ENCODE peak calls at places on chromosomes 7 and 10, in ten cellular contexts. Y is Panc1, C is gastrocnemius medialis, P is psoas muscle, N is ovary, U is left ventricle myocardium inferior, V is hepatocyte, D is OCI-LY7, X is AG04449, Z is cardiac fibroblast. O is an unnamed sample.

GRCh38 chr7:55912748-55913158 is 25.5 kb downstream of the ZNF713 start:
- DNase-seq in Y (no peak), C (no peak), P (no peak), N (no peak), U (no peak), V (no peak), D (no peak), X (no peak), Z (no peak), O (no peak)

GRCh38 chr10:126704637-126705036 is 34.1 kb upstream of the C10orf90 start:
- DNase-seq in Y (no peak), C (no peak), P (no peak), N (no peak), U (no peak), V (no peak), D (no peak), X (no peak), Z (no peak), O (no peak)

GRCh38 chr10:110326351-110327032 is 21.8 kb upstream of the SMNDC1 start:
- DNase-seq in Y (no peak), C (no peak), P (no peak), N (no peak), U (no peak), V (no peak), D (no peak), X (peak), Z (peak), O (peak)

GRCh38 chr7:149598721-149599308 is 101.2 kb upstream of the ZNF746 start:
- DNase-seq in Y (peak), C (no peak), P (no peak), N (no peak), U (no peak), V (peak), D (peak), X (no peak), Z (peak), O (peak)

GRCh38 chr7:63080831-63081230 is 917.8 kb upstream of the ZNF722 start:
- DNase-seq in Y (no peak), C (no peak), P (no peak), N (no peak), U (no peak), V (no peak), D (no peak), X (no peak), Z (no peak), O (no peak)

GRCh38 chr10:29618341-29619171 is 16.2 kb downstream of the SVIL start:
- DNase-seq in Y (no peak), C (no peak), P (peak), N (peak), U (peak), V (peak), D (no peak), X (no peak), Z (peak), O (no peak)

GRCh38 chr7:151232272-151233110 is at the start of gene CHPF2:
- DNase-seq in Y (no peak), C (peak), P (peak), N (peak), U (peak), V (peak), D (peak), X (no peak), Z (peak), O (peak)

GRCh38 chr10:128062837-128063563 is 63.2 kb downstream of the MKI67 start:
- DNase-seq in Y (no peak), C (no peak), P (no peak), N (no peak), U (no peak), V (no peak), D (peak), X (no peak), Z (peak), O (no peak)

GRCh38 chr10:75350791-75351190 is 50.8 kb downstream of the ZNF503 start:
- DNase-seq in Y (no peak), C (no peak), P (no peak), N (no peak), U (no peak), V (no peak), D (no peak), X (peak), Z (peak), O (peak)

GRCh38 chr10:13276749-13277394 is 23.0 kb downstream of the PHYH start:
- DNase-seq in Y (no peak), C (no peak), P (no peak), N (peak), U (no peak), V (no peak), D (no peak), X (no peak), Z (peak), O (peak)

GRCh38 chr7:30594055-30594539 is 581 bp upstream of the GARS1 start:
- DNase-seq in Y (no peak), C (peak), P (no peak), N (peak), U (peak), V (peak), D (peak), X (no peak), Z (no peak), O (peak)

GRCh38 chr7:43302211-43302711 is 189.8 kb downstream of the HECW1 start:
- DNase-seq in Y (no peak), C (no peak), P (no peak), N (no peak), U (no peak), V (peak), D (no peak), X (no peak), Z (peak), O (peak)

GRCh38 chr7:90461216-90461615 is 8.2 kb upstream of the PTTG1IP2 start:
- DNase-seq in Y (no peak), C (no peak), P (no peak), N (no peak), U (no peak), V (no peak), D (no peak), X (no peak), Z (peak), O (peak)

GRCh38 chr7:127986581-127987461 is 44.4 kb downstream of the LRRC4 start:
- DNase-seq in Y (no peak), C (no peak), P (no peak), N (no peak), U (peak), V (peak), D (no peak), X (no peak), Z (no peak), O (no peak)

GRCh38 chr10:9608592-9608991 is 1409.1 kb upstream of the CELF2 start:
- DNase-seq in Y (no peak), C (no peak), P (no peak), N (no peak), U (no peak), V (peak), D (peak), X (no peak), Z (peak), O (peak)

GRCh38 chr7:47303695-47304453 is 278.0 kb downstream of the TNS3 start:
- DNase-seq in Y (no peak), C (no peak), P (no peak), N (no peak), U (no peak), V (no peak), D (no peak), X (no peak), Z (no peak), O (no peak)

GRCh38 chr10:131000244-131000643 is 311.3 kb downstream of the TCERG1L start:
- DNase-seq in Y (no peak), C (no peak), P (no peak), N (no peak), U (no peak), V (no peak), D (no peak), X (no peak), Z (no peak), O (no peak)

GRCh38 chr7:36923831-36924555 is 199.7 kb upstream of the AOAH start:
- DNase-seq in Y (no peak), C (no peak), P (no peak), N (no peak), U (no peak), V (no peak), D (no peak), X (no peak), Z (no peak), O (no peak)

GRCh38 chr7:137994091-137994688 is 7.7 kb downstream of the CREB3L2 start:
- DNase-seq in Y (no peak), C (no peak), P (no peak), N (peak), U (no peak), V (peak), D (no peak), X (no peak), Z (peak), O (no peak)

GRCh38 chr7:48376263-48376662 is 205.0 kb downstream of the ABCA13 start:
- DNase-seq in Y (no peak), C (no peak), P (no peak), N (no peak), U (no peak), V (no peak), D (no peak), X (no peak), Z (peak), O (no peak)

GRCh38 chr10:132222726-132223125 is 36.0 kb downstream of the DPYSL4 start:
- DNase-seq in Y (no peak), C (no peak), P (no peak), N (no peak), U (no peak), V (no peak), D (no peak), X (no peak), Z (no peak), O (no peak)

GRCh38 chr10:99976886-99977391 is 32.8 kb downstream of the DNMBP start:
- DNase-seq in Y (no peak), C (no peak), P (no peak), N (no peak), U (no peak), V (peak), D (no peak), X (peak), Z (peak), O (peak)

GRCh38 chr7:127154958-127155357 is 97.8 kb downstream of the GRM8 start:
- DNase-seq in Y (no peak), C (no peak), P (no peak), N (no peak), U (no peak), V (no peak), D (no peak), X (no peak), Z (no peak), O (no peak)

GRCh38 chr7:124338861-124339260 is 306.0 kb upstream of the TMEM229A start:
- DNase-seq in Y (no peak), C (no peak), P (no peak), N (no peak), U (no peak), V (no peak), D (no peak), X (no peak), Z (no peak), O (no peak)

GRCh38 chr10:7950981-7951847 is 103.3 kb upstream of the GATA3 start:
- DNase-seq in Y (no peak), C (no peak), P (no peak), N (no peak), U (no peak), V (no peak), D (no peak), X (no peak), Z (peak), O (peak)

GRCh38 chr10:49605939-49606509 is 4.1 kb upstream of the SLC18A3 start:
- DNase-seq in Y (no peak), C (no peak), P (no peak), N (no peak), U (no peak), V (no peak), D (no peak), X (no peak), Z (no peak), O (no peak)

GRCh38 chr10:86535057-86535882 is 13.7 kb upstream of the WAPL start:
- DNase-seq in Y (peak), C (peak), P (peak), N (peak), U (peak), V (peak), D (no peak), X (no peak), Z (peak), O (peak)

GRCh38 chr10:21497177-21497807 is 28.2 kb downstream of the SKIDA1 start:
- DNase-seq in Y (no peak), C (peak), P (peak), N (peak), U (peak), V (peak), D (peak), X (no peak), Z (peak), O (peak)

DNA sequence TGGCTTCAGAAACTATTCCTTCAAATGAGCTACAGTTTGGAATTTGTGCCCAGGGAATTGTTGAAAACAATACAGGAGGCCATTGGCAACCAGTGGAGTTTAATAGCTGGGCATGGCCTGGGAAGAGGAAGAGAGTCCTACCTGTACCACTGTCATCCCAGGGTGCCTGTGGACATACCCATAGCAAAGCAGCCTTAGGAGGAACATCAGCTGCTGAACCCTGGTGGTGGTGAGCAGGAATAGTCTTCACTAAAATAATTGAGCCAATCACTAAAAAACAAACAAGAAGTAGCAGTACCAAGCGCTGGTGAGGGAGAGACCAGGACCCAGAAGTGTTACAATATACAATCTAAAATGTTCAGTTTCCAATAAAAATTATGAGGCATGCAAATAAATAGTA is 14.5 kb downstream of the IGFBP1 start:
- DNase-seq in Y (no peak), C (no peak), P (no peak), N (no peak), U (no peak), V (no peak), D (no peak), X (no peak), Z (no peak), O (no peak)
- TF ChIP-seq CTCF in Y (peak), C (no peak), P (no peak), N (no peak), U (no peak), V (no peak), D (no peak), X (no peak), Z (peak), O (peak)

GRCh38 chr7:101163281-101164070 is 1.9 kb downstream of the VGF start:
- DNase-seq in Y (no peak), C (no peak), P (no peak), N (no peak), U (no peak), V (no peak), D (no peak), X (no peak), Z (no peak), O (no peak)

GRCh38 chr7:101160917-101161316 is 4.5 kb downstream of the VGF start:
- DNase-seq in Y (no peak), C (no peak), P (no peak), N (no peak), U (no peak), V (no peak), D (no peak), X (no peak), Z (no peak), O (no peak)

GRCh38 chr7:101161692-101162461 is 3.5 kb downstream of the VGF start:
- DNase-seq in Y (no peak), C (no peak), P (no peak), N (no peak), U (no peak), V (no peak), D (no peak), X (no peak), Z (no peak), O (no peak)

GRCh38 chr7:101164071-101164840 is 1.1 kb downstream of the VGF start:
- DNase-seq in Y (no peak), C (no peak), P (no peak), N (no peak), U (no peak), V (peak), D (no peak), X (no peak), Z (peak), O (peak)

GRCh38 chr7:101162551-101163280 is 2.7 kb downstream of the VGF start:
- DNase-seq in Y (no peak), C (no peak), P (no peak), N (no peak), U (peak), V (peak), D (peak), X (no peak), Z (peak), O (peak)
- H3K4me3 ChIP-seq in Y (peak), C (peak), P (peak), N (peak), U (peak), V (peak), D (peak), X (peak), Z (peak), O (peak)

GRCh38 chr10:70052462-70053211 is at the start of gene MACROH2A2:
- DNase-seq in Y (no peak), C (no peak), P (peak), N (peak), U (peak), V (peak), D (no peak), X (no peak), Z (peak), O (peak)

GRCh38 chr10:70053212-70053895 is 708 bp downstream of the MACROH2A2 start:
- DNase-seq in Y (no peak), C (no peak), P (no peak), N (peak), U (peak), V (peak), D (no peak), X (no peak), Z (peak), O (peak)

GRCh38 chr10:70054902-70055301 is 2.3 kb downstream of the MACROH2A2 start:
- DNase-seq in Y (no peak), C (no peak), P (no peak), N (no peak), U (no peak), V (no peak), D (no peak), X (no peak), Z (no peak), O (no peak)

GRCh38 chr10:70055550-70055949 is 2.9 kb downstream of the MACROH2A2 start:
- DNase-seq in Y (no peak), C (no peak), P (no peak), N (no peak), U (no peak), V (no peak), D (no peak), X (no peak), Z (peak), O (no peak)

DNA sequence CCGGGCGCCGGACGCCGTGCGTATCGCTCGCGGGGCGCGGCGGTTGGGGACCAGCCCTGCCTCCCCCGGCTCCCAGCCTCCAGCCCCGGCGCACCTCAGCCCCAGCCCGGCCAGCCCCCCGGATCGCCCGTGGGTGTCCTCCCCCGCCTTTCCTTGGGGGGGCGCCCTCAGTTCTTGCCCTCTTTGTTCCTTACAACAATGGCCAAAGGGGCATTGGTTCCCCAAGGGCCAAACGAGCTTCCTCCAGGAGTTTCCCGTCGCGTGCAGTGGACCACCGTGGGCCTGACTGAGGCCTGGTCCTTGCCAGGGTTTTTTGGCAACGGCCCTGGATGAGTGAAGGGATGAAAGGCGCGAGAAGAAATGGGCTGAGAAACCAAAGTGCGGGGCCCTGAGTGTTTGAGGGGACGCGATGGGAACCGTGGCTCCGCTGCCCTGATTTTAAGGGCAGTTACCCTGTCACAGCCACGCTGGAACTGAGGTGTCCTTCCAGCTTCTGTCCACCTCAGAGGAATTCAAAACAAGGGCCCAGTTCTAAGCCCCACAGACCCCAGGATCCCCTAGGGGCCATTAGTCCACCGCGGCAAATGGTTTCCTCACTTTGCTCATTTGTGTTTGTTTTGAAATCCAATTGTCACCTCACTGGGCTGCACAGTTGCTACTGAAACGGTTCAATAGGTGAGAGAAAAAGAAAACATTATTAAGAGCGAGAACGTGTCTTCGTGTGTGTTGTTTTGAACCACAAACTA is 1.4 kb downstream of the MACROH2A2 start:
- DNase-seq in Y (no peak), C (no peak), P (peak), N (peak), U (peak), V (peak), D (no peak), X (no peak), Z (peak), O (peak)
- TF ChIP-seq CTCF in Y (peak), C (no peak), P (peak), N (no peak), U (peak), V (peak), D (no peak), X (peak), Z (no peak), O (peak)

DNA sequence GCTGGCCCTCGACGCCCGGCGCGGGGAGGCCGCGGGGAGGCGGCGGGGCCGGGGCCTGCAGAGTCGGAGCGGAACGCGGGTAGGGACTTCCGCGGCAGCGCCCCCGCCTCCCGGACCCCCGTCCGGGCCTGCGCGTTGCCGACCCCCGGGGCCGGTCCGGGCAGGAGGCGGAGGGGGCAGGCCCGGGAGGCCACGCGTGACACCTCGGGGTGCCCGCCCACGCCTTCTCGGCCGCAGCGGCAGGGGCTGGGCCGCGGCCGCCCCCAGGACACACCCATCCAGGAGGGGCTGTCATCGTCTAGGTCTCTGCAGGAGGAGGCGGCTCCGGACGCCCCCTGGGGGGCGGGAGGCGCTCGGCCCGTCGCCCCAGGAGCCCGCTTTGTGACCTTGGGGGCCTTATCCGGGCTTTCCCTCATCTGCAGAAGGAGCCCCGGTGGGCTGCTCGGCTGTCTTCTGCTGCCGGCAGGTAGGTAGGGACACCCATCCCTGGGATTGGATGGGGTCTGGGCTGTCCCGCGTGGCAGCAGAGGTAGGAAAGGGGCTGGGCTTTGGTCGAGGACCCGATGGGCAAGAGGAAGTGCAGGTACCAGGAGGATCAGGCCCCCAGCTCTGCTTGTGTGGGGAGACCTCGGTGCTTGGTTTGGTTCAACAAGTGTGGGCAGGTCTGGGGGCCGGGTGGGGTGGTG is 569 bp downstream of the ZNF316 start:
- DNase-seq in Y (no peak), C (no peak), P (no peak), N (no peak), U (no peak), V (peak), D (peak), X (no peak), Z (no peak), O (peak)
- H3K4me3 ChIP-seq in Y (peak), C (peak), P (peak), N (peak), U (peak), V (peak), D (peak), X (peak), Z (peak), O (peak)